ENCODE peak calls at places on chromosomes 7 and 10, in six cellular contexts. V, T, H, N, F and R are unnamed samples.

GRCh38 chr10:57395921-57396320 is 871.8 kb downstream of the IPMK start:
- DNase-seq in V (no peak), T (no peak), H (no peak), N (no peak), F (no peak), R (no peak)

GRCh38 chr10:47264797-47265281 is 35.2 kb upstream of the GDF10 start:
- DNase-seq in V (no peak), T (peak), H (peak), N (no peak), F (no peak), R (no peak)

GRCh38 chr7:66907731-66908130 is 13.3 kb upstream of the TMEM248 start:
- DNase-seq in V (no peak), T (no peak), H (no peak), N (no peak), F (no peak), R (no peak)

GRCh38 chr10:126270116-126270515 is 118.2 kb downstream of the ADAM12 start:
- DNase-seq in V (peak), T (no peak), H (no peak), N (no peak), F (peak), R (no peak)

GRCh38 chr7:19062216-19062615 is 55.2 kb downstream of the TWIST1 start:
- DNase-seq in V (no peak), T (no peak), H (no peak), N (no peak), F (no peak), R (no peak)

GRCh38 chr7:44814956-44815355 is 18.5 kb downstream of the PPIA start:
- DNase-seq in V (no peak), T (no peak), H (no peak), N (no peak), F (no peak), R (no peak)

GRCh38 chr10:71268751-71269150 is 50.3 kb upstream of the SLC29A3 start:
- DNase-seq in V (no peak), T (no peak), H (peak), N (no peak), F (no peak), R (no peak)

GRCh38 chr10:60521974-60522405 is 132.3 kb upstream of the ANK3 start:
- DNase-seq in V (peak), T (no peak), H (no peak), N (peak), F (peak), R (no peak)

GRCh38 chr10:122786269-122786668 is 59.4 kb downstream of the CUZD1 start:
- DNase-seq in V (peak), T (no peak), H (no peak), N (peak), F (peak), R (no peak)

GRCh38 chr7:366171-366916 is 76.4 kb downstream of the FOXL3 start:
- DNase-seq in V (peak), T (no peak), H (no peak), N (no peak), F (no peak), R (no peak)

GRCh38 chr10:528173-529165 is 161.0 kb downstream of the DIP2C start:
- DNase-seq in V (no peak), T (no peak), H (no peak), N (no peak), F (no peak), R (no peak)

GRCh38 chr7:5428470-5429252 is 5.0 kb upstream of the TNRC18 start:
- DNase-seq in V (peak), T (no peak), H (peak), N (peak), F (peak), R (peak)

GRCh38 chr7:157016352-157017041 is 6.0 kb upstream of the MNX1 start:
- DNase-seq in V (no peak), T (no peak), H (no peak), N (no peak), F (no peak), R (no peak)

GRCh38 chr7:118186491-118186890 is 2.5 kb downstream of the LSM8 start:
- DNase-seq in V (no peak), T (no peak), H (no peak), N (no peak), F (no peak), R (no peak)

GRCh38 chr7:69932034-69932628 is 333.9 kb downstream of the AUTS2 start:
- DNase-seq in V (peak), T (no peak), H (peak), N (peak), F (no peak), R (no peak)

GRCh38 chr7:157540020-157540419 is 203.2 kb downstream of the DNAJB6 start:
- DNase-seq in V (no peak), T (no peak), H (no peak), N (peak), F (no peak), R (no peak)

GRCh38 chr7:33070277-33070676 is 7.7 kb upstream of the NT5C3A start:
- DNase-seq in V (no peak), T (no peak), H (no peak), N (no peak), F (no peak), R (no peak)

GRCh38 chr7:33130184-33130583 is 820 bp downstream of the BBS9 start:
- DNase-seq in V (peak), T (no peak), H (no peak), N (no peak), F (peak), R (no peak)

GRCh38 chr10:77971804-77972144 is 45.2 kb upstream of the DLG5 start:
- DNase-seq in V (no peak), T (no peak), H (no peak), N (no peak), F (no peak), R (no peak)

GRCh38 chr10:121240556-121240955 is 357.7 kb downstream of the FGFR2 start:
- DNase-seq in V (no peak), T (no peak), H (no peak), N (no peak), F (no peak), R (no peak)

GRCh38 chr10:77361426-77361825 is 276.2 kb downstream of the KCNMA1 start:
- DNase-seq in V (no peak), T (no peak), H (no peak), N (no peak), F (no peak), R (no peak)

GRCh38 chr7:158008267-158008666 is 579.4 kb downstream of the PTPRN2 start:
- DNase-seq in V (no peak), T (no peak), H (no peak), N (no peak), F (no peak), R (no peak)

GRCh38 chr10:120586471-120586872 is 129.4 kb downstream of the PLPP4 start:
- DNase-seq in V (peak), T (no peak), H (no peak), N (no peak), F (peak), R (no peak)

GRCh38 chr7:79512269-79512668 is 58.8 kb upstream of the MAGI2 start:
- DNase-seq in V (no peak), T (no peak), H (no peak), N (no peak), F (no peak), R (no peak)

GRCh38 chr7:17928055-17928454 is 12.2 kb downstream of the SNX13 start:
- DNase-seq in V (no peak), T (no peak), H (no peak), N (no peak), F (no peak), R (no peak)

GRCh38 chr7:94231333-94231732 is 163.4 kb upstream of the COL1A2 start:
- DNase-seq in V (no peak), T (no peak), H (no peak), N (no peak), F (no peak), R (no peak)

GRCh38 chr7:141702047-141702567 is at the start of gene DENND11:
- DNase-seq in V (peak), T (peak), H (peak), N (peak), F (peak), R (peak)

GRCh38 chr7:44972562-44972961 is 6.3 kb downstream of the MYO1G start:
- DNase-seq in V (no peak), T (no peak), H (peak), N (no peak), F (no peak), R (no peak)

GRCh38 chr7:8991159-8991558 is 557.8 kb downstream of the NXPH1 start:
- DNase-seq in V (no peak), T (no peak), H (no peak), N (no peak), F (no peak), R (no peak)

GRCh38 chr10:49651039-49651835 is 28.2 kb upstream of the C10orf53 start:
- DNase-seq in V (no peak), T (no peak), H (no peak), N (no peak), F (no peak), R (no peak)

GRCh38 chr10:130340816-130341215 is 204.6 kb downstream of the GLRX3 start:
- DNase-seq in V (no peak), T (no peak), H (no peak), N (no peak), F (no peak), R (no peak)

GRCh38 chr10:130339911-130340310 is 203.7 kb downstream of the GLRX3 start:
- DNase-seq in V (no peak), T (no peak), H (no peak), N (no peak), F (no peak), R (no peak)

GRCh38 chr10:130339091-130339490 is 202.9 kb downstream of the GLRX3 start:
- DNase-seq in V (no peak), T (no peak), H (no peak), N (no peak), F (no peak), R (no peak)

GRCh38 chr10:130338588-130339070 is 202.4 kb downstream of the GLRX3 start:
- DNase-seq in V (no peak), T (no peak), H (no peak), N (no peak), F (no peak), R (no peak)

GRCh38 chr10:130341325-130341724 is 205.1 kb downstream of the GLRX3 start:
- DNase-seq in V (no peak), T (no peak), H (no peak), N (no peak), F (no peak), R (no peak)
- TF ChIP-seq CTCF in V (peak), T (no peak), H (no peak), N (no peak), F (no peak), R (no peak)

DNA sequence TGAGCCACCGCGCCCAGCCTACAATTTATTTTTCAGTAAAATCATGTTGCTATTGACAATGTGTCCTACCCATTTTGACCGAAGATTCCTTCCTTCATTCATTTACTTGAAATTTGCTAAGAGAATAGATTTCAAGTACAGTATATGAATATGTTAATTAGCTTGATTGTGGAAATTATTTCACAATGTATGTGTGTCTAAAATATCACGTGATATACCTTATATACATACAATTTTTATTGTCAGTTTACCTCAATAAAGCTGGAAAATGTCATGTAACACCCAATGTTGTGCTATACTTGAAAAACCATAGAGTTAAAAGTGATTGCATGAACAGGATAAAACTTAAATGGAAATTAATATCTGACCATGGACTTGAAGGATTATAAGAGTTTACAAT is 521.7 kb upstream of the ANKRD30A start:
- DNase-seq in V (no peak), T (no peak), H (no peak), N (no peak), F (no peak), R (no peak)
- TF ChIP-seq CTCF in V (no peak), T (no peak), H (no peak), N (no peak), F (no peak), R (no peak)

GRCh38 chr10:69801094-69801433 is 642 bp upstream of the COL13A1 start:
- DNase-seq in V (peak), T (no peak), H (peak), N (peak), F (peak), R (no peak)
- TF ChIP-seq CTCF in V (peak), T (no peak), H (no peak), N (peak), F (peak), R (no peak)

DNA sequence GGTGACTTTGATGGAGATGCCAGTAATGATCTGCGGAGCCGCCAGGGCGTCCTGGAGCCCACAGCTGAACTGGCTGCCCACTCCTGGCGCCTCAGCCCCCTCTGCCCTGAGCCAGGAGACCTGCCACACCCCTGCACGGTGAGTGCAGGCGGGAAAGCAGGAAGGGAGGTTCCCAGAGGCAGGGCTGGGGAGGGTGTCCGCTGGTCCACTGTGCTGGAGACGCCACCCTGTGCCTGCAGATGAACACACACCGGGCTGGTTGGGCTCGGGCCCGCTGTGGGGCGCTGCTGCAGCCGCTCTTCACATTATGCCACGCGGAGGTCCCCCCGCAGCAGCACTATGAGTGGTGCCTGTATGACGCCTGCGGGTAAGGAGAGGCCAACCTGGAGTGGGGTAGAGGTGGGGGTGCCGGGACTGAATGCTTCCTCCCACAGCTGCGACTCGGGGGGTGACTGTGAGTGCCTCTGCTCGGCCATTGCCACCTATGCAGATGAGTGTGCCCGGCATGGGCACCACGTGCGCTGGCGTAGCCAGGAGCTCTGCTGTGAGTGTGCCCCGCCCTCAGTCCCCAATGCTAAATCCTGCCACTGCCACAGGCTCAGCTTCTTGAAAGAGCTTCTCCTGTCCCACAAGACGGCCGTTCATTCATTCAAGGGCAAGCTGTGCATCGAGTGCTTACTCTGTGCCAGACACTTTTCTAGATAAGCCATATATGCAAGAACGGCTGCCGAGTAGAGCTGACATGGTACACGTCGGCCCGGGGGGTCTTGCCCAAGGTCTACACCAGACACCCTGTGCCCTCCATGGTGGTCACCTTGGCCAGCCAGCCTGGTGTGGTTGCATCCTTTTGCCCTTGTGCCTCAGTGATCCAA is 14.3 kb upstream of the ZNF467 start:
- DNase-seq in V (no peak), T (no peak), H (no peak), N (no peak), F (no peak), R (no peak)
- TF ChIP-seq CTCF in V (peak), T (no peak), H (no peak), N (no peak), F (no peak), R (no peak)

DNA sequence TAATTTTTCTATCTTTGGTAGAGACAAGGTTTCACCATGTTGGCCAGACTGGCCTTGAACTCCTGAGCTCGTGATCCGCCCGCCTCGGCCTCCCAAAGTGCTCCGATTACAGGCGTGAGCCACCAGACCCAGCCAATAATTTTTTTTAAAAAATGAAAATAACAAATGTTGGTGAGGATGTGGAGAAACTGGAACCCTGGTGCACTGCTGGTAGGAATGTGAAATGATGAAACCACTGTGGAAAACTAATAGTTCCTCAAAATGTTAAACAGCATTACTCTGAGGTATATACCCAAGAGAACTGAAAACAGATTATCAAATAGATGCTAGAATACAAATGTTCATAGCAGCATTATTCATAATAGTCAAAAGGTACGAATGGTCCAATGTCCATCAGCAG is 23.0 kb upstream of the YWHAG start:
- DNase-seq in V (no peak), T (no peak), H (no peak), N (no peak), F (no peak), R (no peak)
- TF ChIP-seq CTCF in V (peak), T (no peak), H (no peak), N (no peak), F (peak), R (no peak)

GRCh38 chr10:6674282-6674681 is 94.2 kb upstream of the PRKCQ start:
- DNase-seq in V (no peak), T (no peak), H (no peak), N (no peak), F (no peak), R (no peak)

DNA sequence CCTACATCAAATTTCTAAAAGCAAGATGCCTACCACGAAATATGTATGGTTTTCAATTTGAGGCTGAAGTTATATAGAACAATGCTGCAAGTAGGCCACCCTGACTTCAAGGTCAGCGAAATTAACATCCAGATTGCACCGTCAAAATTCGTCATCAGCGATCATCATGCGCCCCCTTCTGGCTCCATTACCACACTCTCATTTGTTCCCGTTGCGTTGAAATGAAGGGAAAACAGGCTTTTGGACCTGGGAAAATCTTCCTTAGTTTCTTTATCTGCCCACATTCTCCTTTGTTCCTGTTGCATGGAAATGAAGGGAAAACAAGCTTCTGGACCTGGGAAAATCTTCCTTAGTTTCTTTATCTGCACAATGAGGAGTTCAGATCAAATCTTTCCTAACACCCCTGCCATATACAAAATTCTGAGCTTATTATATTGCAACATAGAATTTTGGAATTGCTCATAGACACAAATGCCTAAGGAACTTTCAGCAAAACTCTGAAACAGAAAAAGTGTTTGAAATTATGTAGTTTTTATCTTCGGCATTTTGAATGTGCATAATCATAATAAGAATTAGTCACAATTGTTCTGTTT is 98.2 kb upstream of the PRKCQ start:
- DNase-seq in V (peak), T (peak), H (peak), N (peak), F (peak), R (no peak)
- TF ChIP-seq CTCF in V (peak), T (peak), H (peak), N (peak), F (peak), R (no peak)